ENCODE peak calls at places on chromosomes 2 and 18, in ten cellular contexts. Z, H, C, D, M, V, N, Q, L and F are unnamed samples.

GRCh38 chr2:66110646-66111045 is 324.3 kb upstream of the MEIS1 start:
- DNase-seq in Z (no peak), H (no peak), C (no peak), D (no peak), M (no peak), V (no peak), N (no peak), Q (no peak), L (no peak), F (no peak)

GRCh38 chr18:59659486-59660187 is 37.6 kb downstream of the CCBE1 start:
- DNase-seq in Z (no peak), H (no peak), C (no peak), D (no peak), M (peak; percentile 13), V (peak; percentile 38), N (no peak), Q (no peak), L (no peak), F (no peak)

GRCh38 chr2:121031568-121032340 is 253.2 kb downstream of the TFCP2L1 start:
- DNase-seq in Z (no peak), H (no peak), C (no peak), D (no peak), M (no peak), V (no peak), N (no peak), Q (no peak), L (no peak), F (no peak)

GRCh38 chr2:88658890-88659881 is 31.9 kb upstream of the EIF2AK3 start:
- DNase-seq in Z (no peak), H (peak; percentile 72), C (peak; percentile 66), D (peak; percentile 44), M (peak; percentile 8), V (no peak), N (no peak), Q (no peak), L (no peak), F (no peak)

GRCh38 chr18:74115046-74115445 is 32.6 kb downstream of the FBXO15 start:
- DNase-seq in Z (no peak), H (no peak), C (no peak), D (no peak), M (peak; percentile 67), V (no peak), N (no peak), Q (no peak), L (no peak), F (no peak)

GRCh38 chr2:157170299-157170698 is 87.2 kb upstream of the GALNT5 start:
- DNase-seq in Z (no peak), H (no peak), C (no peak), D (no peak), M (no peak), V (no peak), N (no peak), Q (no peak), L (no peak), F (no peak)

GRCh38 chr2:218367415-218368149 is 10.9 kb downstream of the CATIP start:
- DNase-seq in Z (peak; percentile 96), H (peak; percentile 33), C (peak; percentile 93), D (peak; percentile 90), M (peak; percentile 53), V (peak; percentile 23), N (no peak), Q (peak; percentile 94), L (peak; percentile 93), F (peak; percentile 99)

GRCh38 chr2:86221066-86221684 is 21.9 kb downstream of the MRPL35 start:
- DNase-seq in Z (no peak), H (no peak), C (peak; percentile 80), D (peak; percentile 42), M (peak; percentile 52), V (peak; percentile 32), N (peak; percentile 81), Q (no peak), L (no peak), F (peak; percentile 71)

GRCh38 chr2:241272722-241273551 is 42.5 kb downstream of the HDLBP start:
- DNase-seq in Z (no peak), H (no peak), C (peak; percentile 64), D (peak; percentile 77), M (peak; percentile 55), V (peak; percentile 39), N (peak; percentile 78), Q (peak; percentile 84), L (peak; percentile 80), F (peak; percentile 61)
- H3K4me3 ChIP-seq in Z (peak overlapping the region; percentile 95), H (peak overlapping the region; percentile 66), C (peak overlapping the region; percentile 72), D (peak overlapping the region; percentile 93), M (peak overlapping the region; percentile 61), V (peak overlapping the region; percentile 51), N (peak overlapping the region; percentile 89), Q (peak overlapping the region; percentile 90), L (peak overlapping the region; percentile 91), F (peak overlapping the region; percentile 52)

GRCh38 chr2:24022975-24023575 is 13.2 kb downstream of the MFSD2B start:
- DNase-seq in Z (peak; percentile 67), H (no peak), C (no peak), D (no peak), M (no peak), V (no peak), N (no peak), Q (no peak), L (no peak), F (no peak)

GRCh38 chr2:24025264-24025663 is 15.4 kb downstream of the MFSD2B start:
- DNase-seq in Z (peak; percentile 55), H (no peak), C (no peak), D (no peak), M (no peak), V (no peak), N (no peak), Q (no peak), L (no peak), F (no peak)

GRCh38 chr2:24022324-24022974 is 12.6 kb downstream of the MFSD2B start:
- DNase-seq in Z (peak; percentile 48), H (no peak), C (no peak), D (no peak), M (no peak), V (no peak), N (no peak), Q (no peak), L (no peak), F (no peak)

GRCh38 chr2:24026233-24026632 is 16.3 kb downstream of the MFSD2B start:
- DNase-seq in Z (peak; percentile 20), H (no peak), C (peak; percentile 81), D (no peak), M (no peak), V (no peak), N (peak; percentile 57), Q (no peak), L (no peak), F (no peak)

DNA sequence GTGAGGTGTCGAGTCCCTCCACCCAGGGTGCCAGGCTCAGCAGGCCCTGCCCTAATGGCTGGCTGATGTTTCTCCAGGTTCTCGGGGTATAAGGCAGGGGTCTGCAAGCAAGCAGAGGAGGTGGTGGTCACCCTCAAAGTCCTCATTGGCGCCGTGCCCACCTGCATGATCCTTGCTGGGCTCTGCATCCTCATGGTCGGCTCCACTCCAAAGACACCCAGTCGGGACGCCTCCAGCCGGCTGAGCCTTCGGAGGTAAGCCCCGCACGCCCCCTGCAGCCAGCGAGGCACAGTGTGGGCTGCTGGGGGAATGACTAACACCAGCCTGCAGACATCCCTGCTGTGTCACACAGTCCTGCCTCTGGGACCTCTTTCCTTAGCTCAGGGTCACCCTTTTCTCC is 14.1 kb downstream of the MFSD2B start:
- DNase-seq in Z (no peak), H (no peak), C (peak; percentile 44), D (no peak), M (peak; percentile 29), V (no peak), N (peak; percentile 69), Q (no peak), L (peak; percentile 29), F (no peak)
- TF ChIP-seq CTCF in Z (no peak), H (peak; percentile 32), C (peak; percentile 53), D (no peak), M (peak; percentile 57), V (no peak), N (peak; percentile 59), Q (no peak), L (peak; percentile 24), F (peak; percentile 6)

GRCh38 chr18:48922801-48923730 is 27.7 kb downstream of the SMAD7 start:
- DNase-seq in Z (peak; percentile 87), H (peak; percentile 76), C (peak; percentile 41), D (peak; percentile 65), M (peak; percentile 94), V (peak; percentile 43), N (peak; percentile 94), Q (peak; percentile 69), L (peak; percentile 62), F (peak; percentile 80)
- H3K4me3 ChIP-seq in Z (peak overlapping the region; percentile 43), H (no peak overlapping the region), C (no peak overlapping the region), D (peak overlapping the region; percentile 55), M (no peak overlapping the region), V (peak overlapping the region; percentile 26), N (peak overlapping the region; percentile 34), Q (peak overlapping the region; percentile 30), L (peak overlapping the region; percentile 22), F (no peak overlapping the region)

GRCh38 chr18:11579916-11580315 is 29.5 kb upstream of the SLC35G4 start:
- DNase-seq in Z (no peak), H (no peak), C (no peak), D (no peak), M (no peak), V (no peak), N (no peak), Q (no peak), L (no peak), F (no peak)

GRCh38 chr18:11578799-11579198 is 30.6 kb upstream of the SLC35G4 start:
- DNase-seq in Z (no peak), H (no peak), C (no peak), D (no peak), M (no peak), V (no peak), N (no peak), Q (no peak), L (no peak), F (no peak)

GRCh38 chr18:11577271-11578112 is 31.9 kb upstream of the SLC35G4 start:
- DNase-seq in Z (no peak), H (no peak), C (no peak), D (no peak), M (no peak), V (no peak), N (no peak), Q (no peak), L (no peak), F (no peak)

GRCh38 chr18:11585596-11585995 is 23.8 kb upstream of the SLC35G4 start:
- DNase-seq in Z (no peak), H (no peak), C (no peak), D (no peak), M (no peak), V (no peak), N (no peak), Q (no peak), L (no peak), F (no peak)

GRCh38 chr18:11581286-11581685 is 28.1 kb upstream of the SLC35G4 start:
- DNase-seq in Z (no peak), H (no peak), C (no peak), D (no peak), M (no peak), V (no peak), N (no peak), Q (no peak), L (no peak), F (no peak)
- TF ChIP-seq CTCF in Z (no peak), H (no peak), C (no peak), D (no peak), M (no peak), V (no peak), N (no peak), Q (no peak), L (no peak), F (no peak)

GRCh38 chr2:74569686-74570085 is 15.2 kb downstream of the DOK1 start:
- DNase-seq in Z (no peak), H (no peak), C (no peak), D (no peak), M (no peak), V (no peak), N (no peak), Q (no peak), L (no peak), F (no peak)
- H3K4me3 ChIP-seq in Z (no peak overlapping the region), H (no peak overlapping the region), C (no peak overlapping the region), D (no peak overlapping the region), M (no peak overlapping the region), V (no peak overlapping the region), N (no peak overlapping the region), Q (no peak overlapping the region), L (no peak overlapping the region), F (no peak overlapping the region)